ENCODE peak calls at places on chromosomes 7 and 10, in nine cellular contexts. One of them, this sample, is unnamed.
A peak's percentile ranks its signal among the peaks of the same experiment; 100 is the strongest.

GRCh38 chr7:118590107-118590506 is 365.6 kb downstream of the ANKRD7 start:
- DNase-seq in SK-MEL-5: peak; percentile 79
- DNase-seq in activated naive CD4-positive, alpha-beta T cell treated with anti-CD3 and anti-CD28 coated beads, Interleukin-2, amount 10 ng/mL, durations not matched to agents 7 days and 5 days: no peak
- DNase-seq in T-cell: no peak
- DNase-seq in Right ventricle myocardium superior: no peak
- DNase-seq in CD4-positive, CD25-positive, alpha-beta regulatory T cell: no peak
- DNase-seq in activated CD4-positive, CD25-positive, alpha-beta regulatory T cell: no peak
- DNase-seq in activated CD4-positive, alpha-beta T cell treated with anti-CD3 and anti-CD28 coated beads, Interleukin-2, amount 50 U/mL, for 24 hours: no peak
- DNase-seq in GM13976: no peak
- DNase-seq in this sample: peak; percentile 46

GRCh38 chr7:46741924-46742607 is 821.0 kb upstream of the IGFBP3 start:
- DNase-seq in SK-MEL-5: no peak
- DNase-seq in activated naive CD4-positive, alpha-beta T cell treated with anti-CD3 and anti-CD28 coated beads, Interleukin-2, amount 10 ng/mL, durations not matched to agents 7 days and 5 days: no peak
- DNase-seq in T-cell: no peak
- DNase-seq in Right ventricle myocardium superior: no peak
- DNase-seq in CD4-positive, CD25-positive, alpha-beta regulatory T cell: no peak
- DNase-seq in activated CD4-positive, CD25-positive, alpha-beta regulatory T cell: no peak
- DNase-seq in activated CD4-positive, alpha-beta T cell treated with anti-CD3 and anti-CD28 coated beads, Interleukin-2, amount 50 U/mL, for 24 hours: no peak
- DNase-seq in GM13976: no peak
- DNase-seq in this sample: no peak

GRCh38 chr10:103241262-103242011 is 4.2 kb upstream of the RPEL1 start:
- DNase-seq in SK-MEL-5: no peak
- DNase-seq in activated naive CD4-positive, alpha-beta T cell treated with anti-CD3 and anti-CD28 coated beads, Interleukin-2, amount 10 ng/mL, durations not matched to agents 7 days and 5 days: peak; percentile 27
- DNase-seq in T-cell: no peak
- DNase-seq in Right ventricle myocardium superior: peak; percentile 43
- DNase-seq in CD4-positive, CD25-positive, alpha-beta regulatory T cell: no peak
- DNase-seq in activated CD4-positive, CD25-positive, alpha-beta regulatory T cell: no peak
- DNase-seq in activated CD4-positive, alpha-beta T cell treated with anti-CD3 and anti-CD28 coated beads, Interleukin-2, amount 50 U/mL, for 24 hours: no peak
- DNase-seq in GM13976: no peak
- DNase-seq in this sample: no peak

GRCh38 chr10:21292763-21293517 is 232.5 kb downstream of the SKIDA1 start:
- DNase-seq in SK-MEL-5: peak; percentile 70
- DNase-seq in activated naive CD4-positive, alpha-beta T cell treated with anti-CD3 and anti-CD28 coated beads, Interleukin-2, amount 10 ng/mL, durations not matched to agents 7 days and 5 days: no peak
- DNase-seq in T-cell: no peak
- DNase-seq in Right ventricle myocardium superior: peak; percentile 77
- DNase-seq in CD4-positive, CD25-positive, alpha-beta regulatory T cell: no peak
- DNase-seq in activated CD4-positive, CD25-positive, alpha-beta regulatory T cell: no peak
- DNase-seq in activated CD4-positive, alpha-beta T cell treated with anti-CD3 and anti-CD28 coated beads, Interleukin-2, amount 50 U/mL, for 24 hours: no peak
- DNase-seq in GM13976: no peak
- DNase-seq in this sample: no peak

GRCh38 chr10:68506406-68506805 is 20.9 kb downstream of the SLC25A16 start:
- DNase-seq in SK-MEL-5: no peak
- DNase-seq in activated naive CD4-positive, alpha-beta T cell treated with anti-CD3 and anti-CD28 coated beads, Interleukin-2, amount 10 ng/mL, durations not matched to agents 7 days and 5 days: no peak
- DNase-seq in T-cell: no peak
- DNase-seq in Right ventricle myocardium superior: no peak
- DNase-seq in CD4-positive, CD25-positive, alpha-beta regulatory T cell: no peak
- DNase-seq in activated CD4-positive, CD25-positive, alpha-beta regulatory T cell: no peak
- DNase-seq in activated CD4-positive, alpha-beta T cell treated with anti-CD3 and anti-CD28 coated beads, Interleukin-2, amount 50 U/mL, for 24 hours: no peak
- DNase-seq in GM13976: no peak
- DNase-seq in this sample: no peak

GRCh38 chr10:33303988-33304387 is 30.5 kb downstream of the NRP1 start:
- DNase-seq in SK-MEL-5: no peak
- DNase-seq in activated naive CD4-positive, alpha-beta T cell treated with anti-CD3 and anti-CD28 coated beads, Interleukin-2, amount 10 ng/mL, durations not matched to agents 7 days and 5 days: no peak
- DNase-seq in T-cell: no peak
- DNase-seq in Right ventricle myocardium superior: no peak
- DNase-seq in CD4-positive, CD25-positive, alpha-beta regulatory T cell: no peak
- DNase-seq in activated CD4-positive, CD25-positive, alpha-beta regulatory T cell: no peak
- DNase-seq in activated CD4-positive, alpha-beta T cell treated with anti-CD3 and anti-CD28 coated beads, Interleukin-2, amount 50 U/mL, for 24 hours: no peak
- DNase-seq in GM13976: no peak
- DNase-seq in this sample: no peak

GRCh38 chr10:119198438-119198837 is 8.9 kb upstream of the GRK5 start:
- DNase-seq in SK-MEL-5: peak; percentile 33
- DNase-seq in activated naive CD4-positive, alpha-beta T cell treated with anti-CD3 and anti-CD28 coated beads, Interleukin-2, amount 10 ng/mL, durations not matched to agents 7 days and 5 days: peak; percentile 63
- DNase-seq in T-cell: no peak
- DNase-seq in Right ventricle myocardium superior: no peak
- DNase-seq in CD4-positive, CD25-positive, alpha-beta regulatory T cell: no peak
- DNase-seq in activated CD4-positive, CD25-positive, alpha-beta regulatory T cell: no peak
- DNase-seq in activated CD4-positive, alpha-beta T cell treated with anti-CD3 and anti-CD28 coated beads, Interleukin-2, amount 50 U/mL, for 24 hours: no peak
- DNase-seq in GM13976: peak; percentile 49
- DNase-seq in this sample: peak; percentile 38

GRCh38 chr10:22087365-22087738 is 83.8 kb upstream of the DNAJC1 start:
- DNase-seq in SK-MEL-5: no peak
- DNase-seq in activated naive CD4-positive, alpha-beta T cell treated with anti-CD3 and anti-CD28 coated beads, Interleukin-2, amount 10 ng/mL, durations not matched to agents 7 days and 5 days: no peak
- DNase-seq in T-cell: no peak
- DNase-seq in Right ventricle myocardium superior: no peak
- DNase-seq in CD4-positive, CD25-positive, alpha-beta regulatory T cell: no peak
- DNase-seq in activated CD4-positive, CD25-positive, alpha-beta regulatory T cell: no peak
- DNase-seq in activated CD4-positive, alpha-beta T cell treated with anti-CD3 and anti-CD28 coated beads, Interleukin-2, amount 50 U/mL, for 24 hours: no peak
- DNase-seq in GM13976: no peak
- DNase-seq in this sample: no peak

GRCh38 chr7:12715372-12716133 is 28.1 kb downstream of the ARL4A start:
- DNase-seq in SK-MEL-5: peak; percentile 87
- DNase-seq in activated naive CD4-positive, alpha-beta T cell treated with anti-CD3 and anti-CD28 coated beads, Interleukin-2, amount 10 ng/mL, durations not matched to agents 7 days and 5 days: peak; percentile 48
- DNase-seq in T-cell: no peak
- DNase-seq in Right ventricle myocardium superior: peak; percentile 76
- DNase-seq in CD4-positive, CD25-positive, alpha-beta regulatory T cell: no peak
- DNase-seq in activated CD4-positive, CD25-positive, alpha-beta regulatory T cell: no peak
- DNase-seq in activated CD4-positive, alpha-beta T cell treated with anti-CD3 and anti-CD28 coated beads, Interleukin-2, amount 50 U/mL, for 24 hours: no peak
- DNase-seq in GM13976: no peak
- DNase-seq in this sample: no peak

GRCh38 chr7:108224387-108224786 is 94.2 kb upstream of the LAMB4 start:
- DNase-seq in SK-MEL-5: no peak
- DNase-seq in activated naive CD4-positive, alpha-beta T cell treated with anti-CD3 and anti-CD28 coated beads, Interleukin-2, amount 10 ng/mL, durations not matched to agents 7 days and 5 days: no peak
- DNase-seq in T-cell: no peak
- DNase-seq in Right ventricle myocardium superior: no peak
- DNase-seq in CD4-positive, CD25-positive, alpha-beta regulatory T cell: no peak
- DNase-seq in activated CD4-positive, CD25-positive, alpha-beta regulatory T cell: no peak
- DNase-seq in activated CD4-positive, alpha-beta T cell treated with anti-CD3 and anti-CD28 coated beads, Interleukin-2, amount 50 U/mL, for 24 hours: no peak
- DNase-seq in GM13976: no peak
- DNase-seq in this sample: no peak

GRCh38 chr10:80173441-80173840 is 31.9 kb downstream of the ANXA11 start:
- DNase-seq in SK-MEL-5: no peak
- DNase-seq in activated naive CD4-positive, alpha-beta T cell treated with anti-CD3 and anti-CD28 coated beads, Interleukin-2, amount 10 ng/mL, durations not matched to agents 7 days and 5 days: no peak
- DNase-seq in T-cell: no peak
- DNase-seq in Right ventricle myocardium superior: no peak
- DNase-seq in CD4-positive, CD25-positive, alpha-beta regulatory T cell: no peak
- DNase-seq in activated CD4-positive, CD25-positive, alpha-beta regulatory T cell: no peak
- DNase-seq in activated CD4-positive, alpha-beta T cell treated with anti-CD3 and anti-CD28 coated beads, Interleukin-2, amount 50 U/mL, for 24 hours: no peak
- DNase-seq in GM13976: no peak
- DNase-seq in this sample: no peak

GRCh38 chr7:12719141-12719919 is 31.9 kb downstream of the ARL4A start:
- DNase-seq in SK-MEL-5: no peak
- DNase-seq in activated naive CD4-positive, alpha-beta T cell treated with anti-CD3 and anti-CD28 coated beads, Interleukin-2, amount 10 ng/mL, durations not matched to agents 7 days and 5 days: no peak
- DNase-seq in T-cell: no peak
- DNase-seq in Right ventricle myocardium superior: no peak
- DNase-seq in CD4-positive, CD25-positive, alpha-beta regulatory T cell: no peak
- DNase-seq in activated CD4-positive, CD25-positive, alpha-beta regulatory T cell: no peak
- DNase-seq in activated CD4-positive, alpha-beta T cell treated with anti-CD3 and anti-CD28 coated beads, Interleukin-2, amount 50 U/mL, for 24 hours: no peak
- DNase-seq in GM13976: no peak
- DNase-seq in this sample: no peak

GRCh38 chr7:134996097-134996550 is 9.8 kb downstream of the AGBL3 start:
- DNase-seq in SK-MEL-5: no peak
- DNase-seq in activated naive CD4-positive, alpha-beta T cell treated with anti-CD3 and anti-CD28 coated beads, Interleukin-2, amount 10 ng/mL, durations not matched to agents 7 days and 5 days: no peak
- DNase-seq in T-cell: no peak
- DNase-seq in Right ventricle myocardium superior: no peak
- DNase-seq in CD4-positive, CD25-positive, alpha-beta regulatory T cell: no peak
- DNase-seq in activated CD4-positive, CD25-positive, alpha-beta regulatory T cell: no peak
- DNase-seq in activated CD4-positive, alpha-beta T cell treated with anti-CD3 and anti-CD28 coated beads, Interleukin-2, amount 50 U/mL, for 24 hours: no peak
- DNase-seq in GM13976: peak; percentile 41
- DNase-seq in this sample: peak; percentile 94

GRCh38 chr10:23368816-23369640 is 24.4 kb upstream of the C10orf67 start:
- DNase-seq in SK-MEL-5: no peak
- DNase-seq in activated naive CD4-positive, alpha-beta T cell treated with anti-CD3 and anti-CD28 coated beads, Interleukin-2, amount 10 ng/mL, durations not matched to agents 7 days and 5 days: peak; percentile 32
- DNase-seq in T-cell: no peak
- DNase-seq in Right ventricle myocardium superior: no peak
- DNase-seq in CD4-positive, CD25-positive, alpha-beta regulatory T cell: peak; percentile 40
- DNase-seq in activated CD4-positive, CD25-positive, alpha-beta regulatory T cell: no peak
- DNase-seq in activated CD4-positive, alpha-beta T cell treated with anti-CD3 and anti-CD28 coated beads, Interleukin-2, amount 50 U/mL, for 24 hours: no peak
- DNase-seq in GM13976: peak; percentile 35
- DNase-seq in this sample: peak; percentile 66

GRCh38 chr7:2864999-2865670 is 21.0 kb upstream of the GNA12 start:
- DNase-seq in SK-MEL-5: peak; percentile 82
- DNase-seq in activated naive CD4-positive, alpha-beta T cell treated with anti-CD3 and anti-CD28 coated beads, Interleukin-2, amount 10 ng/mL, durations not matched to agents 7 days and 5 days: peak; percentile 82
- DNase-seq in T-cell: peak; percentile 61
- DNase-seq in Right ventricle myocardium superior: peak; percentile 77
- DNase-seq in CD4-positive, CD25-positive, alpha-beta regulatory T cell: peak; percentile 70
- DNase-seq in activated CD4-positive, CD25-positive, alpha-beta regulatory T cell: peak; percentile 33
- DNase-seq in activated CD4-positive, alpha-beta T cell treated with anti-CD3 and anti-CD28 coated beads, Interleukin-2, amount 50 U/mL, for 24 hours: peak; percentile 60
- DNase-seq in GM13976: peak; percentile 84
- DNase-seq in this sample: peak; percentile 86

GRCh38 chr7:120951826-120952225 is 1.2 kb downstream of the ING3 start:
- DNase-seq in SK-MEL-5: no peak
- DNase-seq in activated naive CD4-positive, alpha-beta T cell treated with anti-CD3 and anti-CD28 coated beads, Interleukin-2, amount 10 ng/mL, durations not matched to agents 7 days and 5 days: no peak
- DNase-seq in T-cell: no peak
- DNase-seq in Right ventricle myocardium superior: no peak
- DNase-seq in CD4-positive, CD25-positive, alpha-beta regulatory T cell: no peak
- DNase-seq in activated CD4-positive, CD25-positive, alpha-beta regulatory T cell: no peak
- DNase-seq in activated CD4-positive, alpha-beta T cell treated with anti-CD3 and anti-CD28 coated beads, Interleukin-2, amount 50 U/mL, for 24 hours: no peak
- DNase-seq in GM13976: no peak
- DNase-seq in this sample: no peak

GRCh38 chr10:4221315-4221714 is 436.3 kb upstream of the KLF6 start:
- DNase-seq in SK-MEL-5: no peak
- DNase-seq in activated naive CD4-positive, alpha-beta T cell treated with anti-CD3 and anti-CD28 coated beads, Interleukin-2, amount 10 ng/mL, durations not matched to agents 7 days and 5 days: no peak
- DNase-seq in T-cell: no peak
- DNase-seq in Right ventricle myocardium superior: no peak
- DNase-seq in CD4-positive, CD25-positive, alpha-beta regulatory T cell: no peak
- DNase-seq in activated CD4-positive, CD25-positive, alpha-beta regulatory T cell: no peak
- DNase-seq in activated CD4-positive, alpha-beta T cell treated with anti-CD3 and anti-CD28 coated beads, Interleukin-2, amount 50 U/mL, for 24 hours: no peak
- DNase-seq in GM13976: no peak
- DNase-seq in this sample: peak; percentile 15

GRCh38 chr10:68796609-68797008 is 30.7 kb upstream of the STOX1 start:
- DNase-seq in SK-MEL-5: no peak
- DNase-seq in activated naive CD4-positive, alpha-beta T cell treated with anti-CD3 and anti-CD28 coated beads, Interleukin-2, amount 10 ng/mL, durations not matched to agents 7 days and 5 days: no peak
- DNase-seq in T-cell: no peak
- DNase-seq in Right ventricle myocardium superior: no peak
- DNase-seq in CD4-positive, CD25-positive, alpha-beta regulatory T cell: no peak
- DNase-seq in activated CD4-positive, CD25-positive, alpha-beta regulatory T cell: no peak
- DNase-seq in activated CD4-positive, alpha-beta T cell treated with anti-CD3 and anti-CD28 coated beads, Interleukin-2, amount 50 U/mL, for 24 hours: no peak
- DNase-seq in GM13976: no peak
- DNase-seq in this sample: no peak

GRCh38 chr7:140696024-140696678 is 357 bp upstream of the NDUFB2 start:
- DNase-seq in SK-MEL-5: peak; percentile 95
- DNase-seq in activated naive CD4-positive, alpha-beta T cell treated with anti-CD3 and anti-CD28 coated beads, Interleukin-2, amount 10 ng/mL, durations not matched to agents 7 days and 5 days: peak; percentile 97
- DNase-seq in T-cell: peak; percentile 89
- DNase-seq in Right ventricle myocardium superior: peak; percentile 98
- DNase-seq in CD4-positive, CD25-positive, alpha-beta regulatory T cell: no peak
- DNase-seq in activated CD4-positive, CD25-positive, alpha-beta regulatory T cell: peak; percentile 86
- DNase-seq in activated CD4-positive, alpha-beta T cell treated with anti-CD3 and anti-CD28 coated beads, Interleukin-2, amount 50 U/mL, for 24 hours: no peak
- DNase-seq in GM13976: peak; percentile 96
- DNase-seq in this sample: peak; percentile 92

GRCh38 chr10:9547921-9548904 is 1469.5 kb upstream of the CELF2 start:
- DNase-seq in SK-MEL-5: no peak
- DNase-seq in activated naive CD4-positive, alpha-beta T cell treated with anti-CD3 and anti-CD28 coated beads, Interleukin-2, amount 10 ng/mL, durations not matched to agents 7 days and 5 days: no peak
- DNase-seq in T-cell: no peak
- DNase-seq in Right ventricle myocardium superior: no peak
- DNase-seq in CD4-positive, CD25-positive, alpha-beta regulatory T cell: no peak
- DNase-seq in activated CD4-positive, CD25-positive, alpha-beta regulatory T cell: no peak
- DNase-seq in activated CD4-positive, alpha-beta T cell treated with anti-CD3 and anti-CD28 coated beads, Interleukin-2, amount 50 U/mL, for 24 hours: no peak
- DNase-seq in GM13976: no peak
- DNase-seq in this sample: no peak

GRCh38 chr10:34584164-34584563 is 230.9 kb downstream of the PARD3 start:
- DNase-seq in SK-MEL-5: no peak
- DNase-seq in activated naive CD4-positive, alpha-beta T cell treated with anti-CD3 and anti-CD28 coated beads, Interleukin-2, amount 10 ng/mL, durations not matched to agents 7 days and 5 days: no peak
- DNase-seq in T-cell: no peak
- DNase-seq in Right ventricle myocardium superior: no peak
- DNase-seq in CD4-positive, CD25-positive, alpha-beta regulatory T cell: no peak
- DNase-seq in activated CD4-positive, CD25-positive, alpha-beta regulatory T cell: no peak
- DNase-seq in activated CD4-positive, alpha-beta T cell treated with anti-CD3 and anti-CD28 coated beads, Interleukin-2, amount 50 U/mL, for 24 hours: no peak
- DNase-seq in GM13976: no peak
- DNase-seq in this sample: no peak

GRCh38 chr10:116526219-116526618 is 19.5 kb upstream of the PNLIP start:
- DNase-seq in SK-MEL-5: no peak
- DNase-seq in activated naive CD4-positive, alpha-beta T cell treated with anti-CD3 and anti-CD28 coated beads, Interleukin-2, amount 10 ng/mL, durations not matched to agents 7 days and 5 days: no peak
- DNase-seq in T-cell: no peak
- DNase-seq in Right ventricle myocardium superior: no peak
- DNase-seq in CD4-positive, CD25-positive, alpha-beta regulatory T cell: no peak
- DNase-seq in activated CD4-positive, CD25-positive, alpha-beta regulatory T cell: no peak
- DNase-seq in activated CD4-positive, alpha-beta T cell treated with anti-CD3 and anti-CD28 coated beads, Interleukin-2, amount 50 U/mL, for 24 hours: no peak
- DNase-seq in GM13976: no peak
- DNase-seq in this sample: no peak

GRCh38 chr10:27019827-27020226 is 80.5 kb downstream of the ANKRD26 start:
- DNase-seq in SK-MEL-5: peak; percentile 96
- DNase-seq in activated naive CD4-positive, alpha-beta T cell treated with anti-CD3 and anti-CD28 coated beads, Interleukin-2, amount 10 ng/mL, durations not matched to agents 7 days and 5 days: no peak
- DNase-seq in T-cell: no peak
- DNase-seq in Right ventricle myocardium superior: no peak
- DNase-seq in CD4-positive, CD25-positive, alpha-beta regulatory T cell: no peak
- DNase-seq in activated CD4-positive, CD25-positive, alpha-beta regulatory T cell: no peak
- DNase-seq in activated CD4-positive, alpha-beta T cell treated with anti-CD3 and anti-CD28 coated beads, Interleukin-2, amount 50 U/mL, for 24 hours: no peak
- DNase-seq in GM13976: no peak
- DNase-seq in this sample: no peak

GRCh38 chr7:150753826-150754603 is 16.8 kb downstream of the GIMAP5 start:
- DNase-seq in SK-MEL-5: peak; percentile 56
- DNase-seq in activated naive CD4-positive, alpha-beta T cell treated with anti-CD3 and anti-CD28 coated beads, Interleukin-2, amount 10 ng/mL, durations not matched to agents 7 days and 5 days: no peak
- DNase-seq in T-cell: no peak
- DNase-seq in Right ventricle myocardium superior: no peak
- DNase-seq in CD4-positive, CD25-positive, alpha-beta regulatory T cell: no peak
- DNase-seq in activated CD4-positive, CD25-positive, alpha-beta regulatory T cell: no peak
- DNase-seq in activated CD4-positive, alpha-beta T cell treated with anti-CD3 and anti-CD28 coated beads, Interleukin-2, amount 50 U/mL, for 24 hours: no peak
- DNase-seq in GM13976: peak; percentile 40
- DNase-seq in this sample: peak; percentile 67

GRCh38 chr7:130988443-130988842 is 254.4 kb upstream of the KLF14 start:
- DNase-seq in SK-MEL-5: no peak
- DNase-seq in activated naive CD4-positive, alpha-beta T cell treated with anti-CD3 and anti-CD28 coated beads, Interleukin-2, amount 10 ng/mL, durations not matched to agents 7 days and 5 days: peak; percentile 39
- DNase-seq in T-cell: no peak
- DNase-seq in Right ventricle myocardium superior: no peak
- DNase-seq in CD4-positive, CD25-positive, alpha-beta regulatory T cell: peak; percentile 50
- DNase-seq in activated CD4-positive, CD25-positive, alpha-beta regulatory T cell: no peak
- DNase-seq in activated CD4-positive, alpha-beta T cell treated with anti-CD3 and anti-CD28 coated beads, Interleukin-2, amount 50 U/mL, for 24 hours: no peak
- DNase-seq in GM13976: no peak
- DNase-seq in this sample: no peak

GRCh38 chr7:140656548-140657515 is 15.9 kb upstream of the ADCK2 start:
- DNase-seq in SK-MEL-5: peak; percentile 32
- DNase-seq in activated naive CD4-positive, alpha-beta T cell treated with anti-CD3 and anti-CD28 coated beads, Interleukin-2, amount 10 ng/mL, durations not matched to agents 7 days and 5 days: peak; percentile 65
- DNase-seq in T-cell: no peak
- DNase-seq in Right ventricle myocardium superior: no peak
- DNase-seq in CD4-positive, CD25-positive, alpha-beta regulatory T cell: no peak
- DNase-seq in activated CD4-positive, CD25-positive, alpha-beta regulatory T cell: no peak
- DNase-seq in activated CD4-positive, alpha-beta T cell treated with anti-CD3 and anti-CD28 coated beads, Interleukin-2, amount 50 U/mL, for 24 hours: no peak
- DNase-seq in GM13976: peak; percentile 73
- DNase-seq in this sample: peak; percentile 74

GRCh38 chr7:105820667-105821066 is 55.7 kb downstream of the ATXN7L1 start:
- DNase-seq in SK-MEL-5: no peak
- DNase-seq in activated naive CD4-positive, alpha-beta T cell treated with anti-CD3 and anti-CD28 coated beads, Interleukin-2, amount 10 ng/mL, durations not matched to agents 7 days and 5 days: no peak
- DNase-seq in T-cell: no peak
- DNase-seq in Right ventricle myocardium superior: no peak
- DNase-seq in CD4-positive, CD25-positive, alpha-beta regulatory T cell: no peak
- DNase-seq in activated CD4-positive, CD25-positive, alpha-beta regulatory T cell: no peak
- DNase-seq in activated CD4-positive, alpha-beta T cell treated with anti-CD3 and anti-CD28 coated beads, Interleukin-2, amount 50 U/mL, for 24 hours: no peak
- DNase-seq in GM13976: no peak
- DNase-seq in this sample: no peak

GRCh38 chr10:85861513-85862197 is 504.9 kb downstream of the GRID1 start:
- DNase-seq in SK-MEL-5: no peak
- DNase-seq in activated naive CD4-positive, alpha-beta T cell treated with anti-CD3 and anti-CD28 coated beads, Interleukin-2, amount 10 ng/mL, durations not matched to agents 7 days and 5 days: no peak
- DNase-seq in T-cell: no peak
- DNase-seq in Right ventricle myocardium superior: no peak
- DNase-seq in CD4-positive, CD25-positive, alpha-beta regulatory T cell: no peak
- DNase-seq in activated CD4-positive, CD25-positive, alpha-beta regulatory T cell: no peak
- DNase-seq in activated CD4-positive, alpha-beta T cell treated with anti-CD3 and anti-CD28 coated beads, Interleukin-2, amount 50 U/mL, for 24 hours: no peak
- DNase-seq in GM13976: peak; percentile 2
- DNase-seq in this sample: no peak

GRCh38 chr7:1666251-1666778 is 3.8 kb upstream of the ELFN1 start:
- DNase-seq in SK-MEL-5: no peak
- DNase-seq in activated naive CD4-positive, alpha-beta T cell treated with anti-CD3 and anti-CD28 coated beads, Interleukin-2, amount 10 ng/mL, durations not matched to agents 7 days and 5 days: peak; percentile 19
- DNase-seq in T-cell: no peak
- DNase-seq in Right ventricle myocardium superior: peak; percentile 38
- DNase-seq in CD4-positive, CD25-positive, alpha-beta regulatory T cell: no peak
- DNase-seq in activated CD4-positive, CD25-positive, alpha-beta regulatory T cell: no peak
- DNase-seq in activated CD4-positive, alpha-beta T cell treated with anti-CD3 and anti-CD28 coated beads, Interleukin-2, amount 50 U/mL, for 24 hours: no peak
- DNase-seq in GM13976: peak; percentile 65
- DNase-seq in this sample: no peak

GRCh38 chr7:92158660-92159575 is 20.0 kb downstream of the LRRD1 start:
- DNase-seq in SK-MEL-5: no peak
- DNase-seq in activated naive CD4-positive, alpha-beta T cell treated with anti-CD3 and anti-CD28 coated beads, Interleukin-2, amount 10 ng/mL, durations not matched to agents 7 days and 5 days: no peak
- DNase-seq in T-cell: no peak
- DNase-seq in Right ventricle myocardium superior: no peak
- DNase-seq in CD4-positive, CD25-positive, alpha-beta regulatory T cell: no peak
- DNase-seq in activated CD4-positive, CD25-positive, alpha-beta regulatory T cell: no peak
- DNase-seq in activated CD4-positive, alpha-beta T cell treated with anti-CD3 and anti-CD28 coated beads, Interleukin-2, amount 50 U/mL, for 24 hours: no peak
- DNase-seq in GM13976: peak; percentile 36
- DNase-seq in this sample: peak; percentile 7

GRCh38 chr7:106756071-106756470 is 95.1 kb upstream of the CCDC71L start:
- DNase-seq in SK-MEL-5: no peak
- DNase-seq in activated naive CD4-positive, alpha-beta T cell treated with anti-CD3 and anti-CD28 coated beads, Interleukin-2, amount 10 ng/mL, durations not matched to agents 7 days and 5 days: no peak
- DNase-seq in T-cell: no peak
- DNase-seq in Right ventricle myocardium superior: no peak
- DNase-seq in CD4-positive, CD25-positive, alpha-beta regulatory T cell: no peak
- DNase-seq in activated CD4-positive, CD25-positive, alpha-beta regulatory T cell: no peak
- DNase-seq in activated CD4-positive, alpha-beta T cell treated with anti-CD3 and anti-CD28 coated beads, Interleukin-2, amount 50 U/mL, for 24 hours: no peak
- DNase-seq in GM13976: no peak
- DNase-seq in this sample: no peak